ENCODE peak calls at places on chromosomes 4 and X, in six cellular contexts. O is GM23338, C is tibial artery, M is mesenteric fat pad, N is smooth muscle cell of the brain vasculature, W is fibroblast of gingiva. A is an unnamed sample.

GRCh38 chrX:18899796-18900380 is 84.0 kb downstream of the PHKA2 start:
- DNase-seq in C (no peak), N (no peak), O (peak; percentile 35), M (no peak), W (peak; percentile 2), A (no peak)

GRCh38 chr4:91471280-91471679 is 832.5 kb upstream of the GRID2 start:
- DNase-seq in M (no peak), N (no peak), O (no peak), W (no peak), C (no peak), A (no peak)

GRCh38 chrX:147962476-147962875 is 18.7 kb upstream of the FMR1NB start:
- DNase-seq in N (no peak), C (no peak), W (no peak), M (no peak), O (no peak), A (no peak)

GRCh38 chrX:149494844-149495565 is 10.1 kb downstream of the IDS start:
- DNase-seq in N (no peak), O (no peak), C (no peak), W (no peak), M (no peak), A (peak; percentile 78)

GRCh38 chr4:24419147-24420034 is 165.0 kb downstream of the DHX15 start:
- DNase-seq in O (peak; percentile 93), N (peak; percentile 43), C (peak; percentile 77), W (peak; percentile 68), M (no peak), A (peak; percentile 41)

GRCh38 chr4:26197018-26197779 is 123.6 kb upstream of the RBPJ start:
- DNase-seq in C (no peak), M (no peak), W (peak; percentile 84), O (no peak), N (peak; percentile 54), A (peak; percentile 93)

GRCh38 chr4:10527438-10527837 is 70.2 kb upstream of the ZNF518B start:
- DNase-seq in M (no peak), C (no peak), O (no peak), W (no peak), N (no peak), A (no peak)

GRCh38 chr4:175833574-175834350 is 21.7 kb upstream of the GPM6A start:
- DNase-seq in M (no peak), C (no peak), N (no peak), O (peak; percentile 7), W (no peak), A (no peak)

GRCh38 chrX:49995021-49995731 is 72.8 kb downstream of the CLCN5 start:
- DNase-seq in W (peak; percentile 7), M (no peak), O (peak; percentile 31), C (no peak), N (no peak), A (peak; percentile 32)

GRCh38 chrX:29461039-29461438 is 754.3 kb upstream of the MAGEB2 start:
- DNase-seq in W (no peak), C (no peak), N (no peak), M (no peak), O (no peak), A (no peak)

GRCh38 chr4:12761694-12762093 is 722.4 kb downstream of the RAB28 start:
- DNase-seq in O (no peak), C (no peak), N (no peak), W (no peak), M (no peak), A (no peak)

GRCh38 chr4:138521809-138522208 is 279.7 kb upstream of the SLC7A11 start:
- DNase-seq in M (no peak), O (no peak), N (no peak), C (no peak), W (no peak), A (no peak)

GRCh38 chr4:75172551-75172950 is 239.6 kb downstream of the PARM1 start:
- DNase-seq in W (no peak), O (no peak), M (no peak), N (no peak), C (no peak), A (no peak)

GRCh38 chrX:131675596-131676194 is 131.8 kb downstream of the OR13H1 start:
- DNase-seq in O (peak; percentile 56), M (no peak), W (no peak), C (no peak), N (no peak), A (peak; percentile 27)

GRCh38 chr4:14008494-14008893 is 381.0 kb upstream of the BOD1L1 start:
- DNase-seq in W (no peak), M (no peak), C (no peak), N (no peak), O (no peak), A (no peak)

GRCh38 chr4:107197121-107197520 is 161.0 kb upstream of the DKK2 start:
- DNase-seq in N (no peak), O (no peak), C (no peak), W (no peak), M (no peak), A (no peak)

GRCh38 chrX:24651783-24652182 is 4.6 kb upstream of the PCYT1B start:
- DNase-seq in C (no peak), W (no peak), N (no peak), M (no peak), O (no peak), A (no peak)

GRCh38 chr4:24837781-24838180 is 42.4 kb downstream of the SOD3 start:
- DNase-seq in N (no peak), O (no peak), C (no peak), W (no peak), M (no peak), A (no peak)

GRCh38 chr4:90546114-90546513 is 418.9 kb downstream of the CCSER1 start:
- DNase-seq in O (no peak), C (no peak), M (no peak), W (no peak), N (no peak), A (no peak)

GRCh38 chr4:152831416-152831815 is 51.7 kb downstream of the ARFIP1 start:
- DNase-seq in C (no peak), M (no peak), W (no peak), N (no peak), O (no peak), A (no peak)

GRCh38 chr4:76199664-76200211 is 13.9 kb downstream of the SCARB2 start:
- DNase-seq in C (no peak), N (no peak), M (no peak), O (peak; percentile 72), W (no peak), A (no peak)

GRCh38 chrX:30643313-30643821 is 9.9 kb upstream of the GK start:
- DNase-seq in C (no peak), M (no peak), O (no peak), N (no peak), W (peak; percentile 87), A (no peak)

GRCh38 chr4:105622269-105622668 is 69.8 kb downstream of the ARHGEF38 start:
- DNase-seq in O (no peak), W (no peak), N (no peak), C (no peak), M (no peak), A (no peak)

GRCh38 chr4:1337376-1337831 is 9.6 kb upstream of the UVSSA start:
- DNase-seq in O (no peak), N (no peak), C (no peak), M (no peak), W (no peak), A (peak; percentile 38)

GRCh38 chr4:165384608-165385007 is 5.8 kb downstream of the CPE start:
- DNase-seq in N (peak; percentile 77), O (peak; percentile 33), M (no peak), W (peak; percentile 44), C (no peak), A (no peak)

GRCh38 chr4:119299221-119300071 is 22.5 kb downstream of the FABP2 start:
- DNase-seq in W (no peak), C (no peak), M (no peak), O (peak; percentile 7), N (peak; percentile 3), A (no peak)

GRCh38 chr4:44927361-44928061 is 201.2 kb upstream of the GNPDA2 start:
- DNase-seq in M (no peak), O (peak; percentile 76), N (no peak), W (no peak), C (no peak), A (no peak)

GRCh38 chrX:1442724-1443367 is 9.9 kb downstream of the ASMTL start:
- DNase-seq in O (no peak), M (peak; percentile 28), W (no peak), N (no peak), C (peak; percentile 32), A (no peak)